ENCODE peak calls at places on chromosomes 1 and 21, in four cellular contexts. H, U, P and I are unnamed samples.

GRCh38 chr1:91781916-91782622 is 103.9 kb downstream of the TGFBR3 start:
- DNase-seq in H (no peak), U (no peak), P (no peak), I (no peak)

GRCh38 chr1:6783956-6784559 is 1.2 kb upstream of the CAMTA1 start:
- DNase-seq in H (no peak), U (no peak), P (no peak), I (no peak)

GRCh38 chr1:202014915-202015676 is 4.7 kb downstream of the ELF3 start:
- DNase-seq in H (no peak), U (no peak), P (no peak), I (no peak)

GRCh38 chr1:67188137-67188536 is 21.9 kb downstream of the IL23R start:
- DNase-seq in H (no peak), U (no peak), P (no peak), I (no peak)

GRCh38 chr1:74699331-74699730 is 25.7 kb upstream of the ERICH3 start:
- DNase-seq in H (no peak), U (no peak), P (no peak), I (no peak)

GRCh38 chr1:193558491-193559028 is 372.1 kb upstream of the B3GALT2 start:
- DNase-seq in H (no peak), U (no peak), P (no peak), I (no peak)

GRCh38 chr1:241813768-241814270 is 34.2 kb upstream of the EXO1 start:
- DNase-seq in H (no peak), U (no peak), P (no peak), I (no peak)

GRCh38 chr1:61183471-61184034 is 101.2 kb downstream of the NFIA start:
- DNase-seq in H (no peak), U (peak), P (no peak), I (no peak)

GRCh38 chr1:8169364-8170058 is 143.4 kb upstream of the ERRFI1 start:
- DNase-seq in H (peak), U (peak), P (no peak), I (no peak)

GRCh38 chr1:41915786-41916571 is 2.7 kb downstream of the HIVEP3 start:
- DNase-seq in H (no peak), U (no peak), P (no peak), I (peak)

GRCh38 chr1:1080122-1080753 is 6.1 kb upstream of the RNF223 start:
- DNase-seq in H (no peak), U (peak), P (no peak), I (no peak)

GRCh38 chr1:109632671-109633346 is 13.2 kb downstream of the AMPD2 start:
- DNase-seq in H (no peak), U (peak), P (no peak), I (peak)

GRCh38 chr1:52502789-52503188 is 50.1 kb downstream of the TUT4 start:
- DNase-seq in H (no peak), U (peak), P (no peak), I (no peak)

GRCh38 chr21:42696516-42697040 is 43.2 kb downstream of the PDE9A start:
- DNase-seq in H (no peak), U (no peak), P (no peak), I (no peak)

GRCh38 chr1:92972413-92973129 is 11.3 kb upstream of the DIPK1A start:
- DNase-seq in H (no peak), U (no peak), P (no peak), I (no peak)